ENCODE peak calls at places on chromosomes 13 and 19, in nine cellular contexts. One of them, this sample, is unnamed.

GRCh38 chr13:110358381-110358780 is 51.3 kb downstream of the COL4A2 start:
- DNase-seq in neural crest cell: no peak
- DNase-seq in cardiac fibroblast: no peak
- DNase-seq in dorsolateral prefrontal cortex: no peak
- DNase-seq in KBM-7: no peak
- DNase-seq in NCI-H187: no peak
- DNase-seq in fibroblast of pulmonary artery: no peak
- DNase-seq in HCT116: no peak
- DNase-seq in smooth muscle cell of the brain vasculature: no peak
- DNase-seq in this sample: no peak

GRCh38 chr13:21504379-21504778 is 45.3 kb upstream of the ZDHHC20 start:
- DNase-seq in smooth muscle cell of the brain vasculature: no peak
- DNase-seq in neural crest cell: no peak
- DNase-seq in dorsolateral prefrontal cortex: no peak
- DNase-seq in KBM-7: no peak
- DNase-seq in NCI-H187: no peak
- DNase-seq in cardiac fibroblast: no peak
- DNase-seq in fibroblast of pulmonary artery: no peak
- DNase-seq in HCT116: no peak
- DNase-seq in this sample: no peak

GRCh38 chr13:30375436-30375835 is 46.9 kb upstream of the UBE2L5 start:
- DNase-seq in HCT116: no peak
- DNase-seq in neural crest cell: no peak
- DNase-seq in cardiac fibroblast: no peak
- DNase-seq in smooth muscle cell of the brain vasculature: no peak
- DNase-seq in KBM-7: no peak
- DNase-seq in fibroblast of pulmonary artery: no peak
- DNase-seq in dorsolateral prefrontal cortex: no peak
- DNase-seq in NCI-H187: peak; percentile 62
- DNase-seq in this sample: no peak

GRCh38 chr19:46610851-46611770 is 10.0 kb downstream of the CALM3 start:
- DNase-seq in smooth muscle cell of the brain vasculature: no peak
- DNase-seq in HCT116: no peak
- DNase-seq in cardiac fibroblast: no peak
- DNase-seq in fibroblast of pulmonary artery: no peak
- DNase-seq in NCI-H187: no peak
- DNase-seq in dorsolateral prefrontal cortex: no peak
- DNase-seq in neural crest cell: no peak
- DNase-seq in KBM-7: peak; percentile 79
- DNase-seq in this sample: no peak

GRCh38 chr19:35938282-35939224 is 2.4 kb downstream of the LRFN3 start:
- DNase-seq in HCT116: no peak
- DNase-seq in NCI-H187: no peak
- DNase-seq in cardiac fibroblast: no peak
- DNase-seq in smooth muscle cell of the brain vasculature: no peak
- DNase-seq in neural crest cell: no peak
- DNase-seq in fibroblast of pulmonary artery: no peak
- DNase-seq in KBM-7: no peak
- DNase-seq in dorsolateral prefrontal cortex: no peak
- DNase-seq in this sample: no peak

GRCh38 chr19:11814707-11815050 is 606 bp downstream of the ZNF440 start:
- DNase-seq in dorsolateral prefrontal cortex: no peak
- DNase-seq in KBM-7: peak; percentile 18
- DNase-seq in fibroblast of pulmonary artery: peak; percentile 51
- DNase-seq in neural crest cell: no peak
- DNase-seq in NCI-H187: no peak
- DNase-seq in smooth muscle cell of the brain vasculature: no peak
- DNase-seq in cardiac fibroblast: peak; percentile 51
- DNase-seq in HCT116: no peak
- DNase-seq in this sample: peak; percentile 19

GRCh38 chr13:26599403-26599802 is 41.9 kb downstream of the WASF3 start:
- DNase-seq in NCI-H187: no peak
- DNase-seq in neural crest cell: no peak
- DNase-seq in smooth muscle cell of the brain vasculature: no peak
- DNase-seq in fibroblast of pulmonary artery: no peak
- DNase-seq in KBM-7: no peak
- DNase-seq in dorsolateral prefrontal cortex: no peak
- DNase-seq in cardiac fibroblast: no peak
- DNase-seq in HCT116: no peak
- DNase-seq in this sample: no peak

GRCh38 chr13:94858856-94859811 is 146.8 kb upstream of the SOX21 start:
- DNase-seq in dorsolateral prefrontal cortex: peak; percentile 59
- DNase-seq in neural crest cell: no peak
- DNase-seq in NCI-H187: no peak
- DNase-seq in KBM-7: no peak
- DNase-seq in HCT116: no peak
- DNase-seq in cardiac fibroblast: peak; percentile 85
- DNase-seq in fibroblast of pulmonary artery: peak; percentile 87
- DNase-seq in smooth muscle cell of the brain vasculature: peak; percentile 28
- DNase-seq in this sample: peak; percentile 97

GRCh38 chr13:42894765-42895181 is 97.3 kb downstream of the EPSTI1 start:
- DNase-seq in smooth muscle cell of the brain vasculature: peak; percentile 77
- DNase-seq in NCI-H187: no peak
- DNase-seq in neural crest cell: no peak
- DNase-seq in dorsolateral prefrontal cortex: no peak
- DNase-seq in cardiac fibroblast: peak; percentile 92
- DNase-seq in KBM-7: no peak
- DNase-seq in HCT116: no peak
- DNase-seq in fibroblast of pulmonary artery: peak; percentile 95
- DNase-seq in this sample: peak; percentile 96

GRCh38 chr13:73303858-73304257 is 245.1 kb downstream of the KLF5 start:
- DNase-seq in NCI-H187: no peak
- DNase-seq in dorsolateral prefrontal cortex: no peak
- DNase-seq in cardiac fibroblast: peak; percentile 3
- DNase-seq in fibroblast of pulmonary artery: peak; percentile 10
- DNase-seq in KBM-7: no peak
- DNase-seq in HCT116: no peak
- DNase-seq in neural crest cell: no peak
- DNase-seq in smooth muscle cell of the brain vasculature: no peak
- DNase-seq in this sample: no peak

GRCh38 chr19:42290523-42291436 is 11.2 kb upstream of the PRR19 start:
- DNase-seq in neural crest cell: peak; percentile 51
- DNase-seq in NCI-H187: no peak
- DNase-seq in HCT116: no peak
- DNase-seq in dorsolateral prefrontal cortex: no peak
- DNase-seq in KBM-7: peak; percentile 59
- DNase-seq in cardiac fibroblast: no peak
- DNase-seq in smooth muscle cell of the brain vasculature: no peak
- DNase-seq in fibroblast of pulmonary artery: no peak
- DNase-seq in this sample: peak; percentile 43

This sample was measured in endothelial cell of umbilical vein.